ENCODE peak calls at places on chromosomes 1 and 21, in seven cellular contexts. M, D, V, U, X, P and G are unnamed samples.

GRCh38 chr1:47618830-47619229 is 181.0 kb downstream of the FOXD2 start:
- DNase-seq in P (no peak), V (no peak), D (no peak), X (no peak), M (no peak), U (no peak), G (no peak)

GRCh38 chr1:175591083-175591743 is 152.2 kb downstream of the TNR start:
- DNase-seq in V (no peak), P (no peak), D (no peak), M (no peak), X (no peak), U (no peak), G (no peak)

GRCh38 chr1:203289281-203289981 is 15.9 kb upstream of the BTG2 start:
- DNase-seq in M (no peak), U (no peak), P (peak), X (peak), D (no peak), V (no peak), G (no peak)

GRCh38 chr1:43321331-43321891 is 16.2 kb upstream of the MPL start:
- DNase-seq in X (no peak), U (no peak), V (peak), D (no peak), M (no peak), P (no peak), G (no peak)

GRCh38 chr1:89607888-89608626 is 24.9 kb upstream of the LRRC8C start:
- DNase-seq in U (no peak), P (peak), X (no peak), D (no peak), M (peak), V (peak), G (no peak)

GRCh38 chr1:110645962-110646735 is 28.6 kb downstream of the KCNA3 start:
- DNase-seq in X (no peak), M (no peak), P (no peak), U (no peak), D (no peak), V (peak), G (no peak)

GRCh38 chr21:37753122-37753599 is 163.1 kb downstream of the KCNJ6 start:
- DNase-seq in V (no peak), X (no peak), U (no peak), M (no peak), P (no peak), D (no peak), G (no peak)

GRCh38 chr1:110239491-110240430 is 29.6 kb downstream of the KCNC4 start:
- DNase-seq in M (no peak), D (no peak), P (no peak), U (no peak), V (no peak), X (no peak), G (no peak)

GRCh38 chr1:234980657-234981396 is 147.8 kb downstream of the TOMM20 start:
- DNase-seq in P (peak), X (peak), U (peak), M (no peak), V (peak), D (no peak), G (peak)

GRCh38 chr1:202247837-202248795 is 54.5 kb downstream of the LGR6 start:
- DNase-seq in X (no peak), U (no peak), P (no peak), M (peak), D (no peak), V (no peak), G (no peak)

GRCh38 chr1:25061596-25061995 is 131.5 kb upstream of the RUNX3 start:
- DNase-seq in X (no peak), M (no peak), D (no peak), U (no peak), P (no peak), V (no peak), G (no peak)